ENCODE peak calls at places on chromosomes 5 and 9, in five cellular contexts. I is GM23248; W is stimulated activated naive B cell treated with anti-CD40 and anti-IgM and Interleukin-4, amounts not matched to agents 10 μg/mL and 1 μg/mL and 100 μg/mL, for 72 hours; V is activated CD8-positive, alpha-beta memory T cell treated with anti-CD3 and anti-CD28 coated beads for 48 hours; M is stimulated activated CD4-positive, alpha-beta T cell treated with anti-CD3 and anti-CD28 coated beads, Interleukin-4, amount 100 ng/mL, for 24 hours. Z is an unnamed sample.

GRCh38 chr5:53730938-53731337 is 170.5 kb downstream of the NDUFS4 start:
- DNase-seq in I (no peak), M (no peak), W (no peak), V (no peak), Z (no peak)

GRCh38 chr5:114782869-114783268 is 386.8 kb downstream of the TRIM36 start:
- DNase-seq in M (no peak), W (no peak), I (no peak), V (no peak), Z (no peak)

GRCh38 chr5:107980923-107981748 is 310.4 kb upstream of the EFNA5 start:
- DNase-seq in I (no peak), W (no peak), M (no peak), V (no peak), Z (no peak)

GRCh38 chr5:136013559-136013958 is 15.2 kb upstream of the TGFBI start:
- DNase-seq in V (no peak), W (no peak), I (no peak), M (no peak), Z (no peak)

GRCh38 chr5:117590944-117591343 is 1016.3 kb upstream of the SEMA6A start:
- DNase-seq in V (no peak), I (no peak), W (no peak), M (no peak), Z (peak)

GRCh38 chr5:178329331-178329730 is 96.7 kb upstream of the PHYKPL start:
- DNase-seq in M (no peak), W (no peak), I (no peak), V (no peak), Z (no peak)

GRCh38 chr5:32023816-32024215 is 150.3 kb downstream of the GOLPH3 start:
- DNase-seq in V (no peak), I (no peak), W (no peak), M (no peak), Z (no peak)

GRCh38 chr9:4299006-4299795 is 667 bp downstream of the GLIS3 start:
- DNase-seq in I (peak), W (no peak), V (peak), M (peak), Z (peak)

GRCh38 chr5:36206913-36207312 is 34.8 kb downstream of the NADK2 start:
- DNase-seq in I (no peak), M (no peak), V (no peak), W (no peak), Z (no peak)

GRCh38 chr5:19676895-19677294 is 311.1 kb downstream of the CDH18 start:
- DNase-seq in V (no peak), I (no peak), W (no peak), M (no peak), Z (peak)

GRCh38 chr9:14910178-14910805 is at the start of gene FREM1:
- DNase-seq in W (no peak), V (no peak), I (peak), M (no peak), Z (peak)

Z was measured in adipocyte.